ENCODE peak calls at places on chromosome 13, in seven cellular contexts. One of them, this sample, is unnamed.

GRCh38 chr13:69677343-69677742 is 430.3 kb upstream of the ATXN8OS start:
- DNase-seq in cardiac muscle cell: no peak
- DNase-seq in ovary: no peak
- DNase-seq in Peyer's patch: no peak
- DNase-seq in body of pancreas: no peak
- DNase-seq in tibial artery: no peak
- DNase-seq in breast epithelium: no peak
- DNase-seq in this sample: no peak

GRCh38 chr13:59247166-59247565 is 916.6 kb downstream of the DIAPH3 start:
- DNase-seq in cardiac muscle cell: no peak
- DNase-seq in ovary: no peak
- DNase-seq in Peyer's patch: no peak
- DNase-seq in body of pancreas: peak; percentile 55
- DNase-seq in tibial artery: no peak
- DNase-seq in breast epithelium: no peak
- DNase-seq in this sample: no peak

GRCh38 chr13:99124695-99125334 is 75.8 kb upstream of the UBAC2 start:
- DNase-seq in cardiac muscle cell: no peak
- DNase-seq in ovary: no peak
- DNase-seq in Peyer's patch: no peak
- DNase-seq in body of pancreas: no peak
- DNase-seq in tibial artery: no peak
- DNase-seq in breast epithelium: no peak
- DNase-seq in this sample: peak; percentile 64

GRCh38 chr13:95571941-95572340 is 19.4 kb downstream of the CLDN10 start:
- DNase-seq in cardiac muscle cell: no peak
- DNase-seq in ovary: no peak
- DNase-seq in Peyer's patch: no peak
- DNase-seq in body of pancreas: no peak
- DNase-seq in tibial artery: no peak
- DNase-seq in breast epithelium: no peak
- DNase-seq in this sample: no peak

GRCh38 chr13:24500977-24501376 is 11.6 kb downstream of the PARP4 start:
- DNase-seq in cardiac muscle cell: no peak
- DNase-seq in ovary: no peak
- DNase-seq in Peyer's patch: no peak
- DNase-seq in body of pancreas: no peak
- DNase-seq in tibial artery: no peak
- DNase-seq in breast epithelium: no peak
- DNase-seq in this sample: peak; percentile 45

GRCh38 chr13:112771139-112771876 is 81.5 kb downstream of the ATP11A start:
- DNase-seq in cardiac muscle cell: peak; percentile 27
- DNase-seq in ovary: no peak
- DNase-seq in Peyer's patch: no peak
- DNase-seq in body of pancreas: no peak
- DNase-seq in tibial artery: no peak
- DNase-seq in breast epithelium: no peak
- DNase-seq in this sample: no peak

GRCh38 chr13:54305377-54305776 is 1276.8 kb downstream of the OLFM4 start:
- DNase-seq in cardiac muscle cell: no peak
- DNase-seq in ovary: no peak
- DNase-seq in Peyer's patch: no peak
- DNase-seq in body of pancreas: no peak
- DNase-seq in tibial artery: no peak
- DNase-seq in breast epithelium: no peak
- DNase-seq in this sample: no peak

GRCh38 chr13:98348476-98348875 is 171.4 kb upstream of the RNF113B start:
- DNase-seq in cardiac muscle cell: no peak
- DNase-seq in ovary: no peak
- DNase-seq in Peyer's patch: no peak
- DNase-seq in body of pancreas: no peak
- DNase-seq in tibial artery: no peak
- DNase-seq in breast epithelium: no peak
- DNase-seq in this sample: no peak

GRCh38 chr13:111881700-111882099 is 185.2 kb upstream of the SOX1 start:
- DNase-seq in cardiac muscle cell: no peak
- DNase-seq in ovary: no peak
- DNase-seq in Peyer's patch: peak; percentile 3
- DNase-seq in body of pancreas: no peak
- DNase-seq in tibial artery: no peak
- DNase-seq in breast epithelium: no peak
- DNase-seq in this sample: no peak

GRCh38 chr13:45393941-45394570 is 24.1 kb downstream of the SLC25A30 start:
- DNase-seq in cardiac muscle cell: peak; percentile 67
- DNase-seq in ovary: no peak
- DNase-seq in Peyer's patch: no peak
- DNase-seq in body of pancreas: peak; percentile 71
- DNase-seq in tibial artery: no peak
- DNase-seq in breast epithelium: no peak
- DNase-seq in this sample: peak; percentile 80

GRCh38 chr13:47064381-47064780 is 167.5 kb upstream of the HTR2A start:
- DNase-seq in cardiac muscle cell: no peak
- DNase-seq in ovary: no peak
- DNase-seq in Peyer's patch: no peak
- DNase-seq in body of pancreas: no peak
- DNase-seq in tibial artery: no peak
- DNase-seq in breast epithelium: no peak
- DNase-seq in this sample: no peak

GRCh38 chr13:78413887-78414553 is 189.3 kb downstream of the POU4F1 start:
- DNase-seq in cardiac muscle cell: no peak
- DNase-seq in ovary: no peak
- DNase-seq in Peyer's patch: no peak
- DNase-seq in body of pancreas: no peak
- DNase-seq in tibial artery: no peak
- DNase-seq in breast epithelium: no peak
- DNase-seq in this sample: no peak

GRCh38 chr13:47457631-47458030 is 543.4 kb downstream of the SUCLA2 start:
- DNase-seq in cardiac muscle cell: no peak
- DNase-seq in ovary: no peak
- DNase-seq in Peyer's patch: no peak
- DNase-seq in body of pancreas: no peak
- DNase-seq in tibial artery: no peak
- DNase-seq in breast epithelium: no peak
- DNase-seq in this sample: peak; percentile 9

GRCh38 chr13:35475131-35475959 is 1.1 kb downstream of the MAB21L1 start:
- DNase-seq in cardiac muscle cell: peak; percentile 39
- DNase-seq in ovary: peak; percentile 69
- DNase-seq in Peyer's patch: no peak
- DNase-seq in body of pancreas: no peak
- DNase-seq in tibial artery: peak; percentile 79
- DNase-seq in breast epithelium: no peak
- DNase-seq in this sample: no peak

GRCh38 chr13:91292630-91293221 is 54.8 kb upstream of the MIR17HG start:
- DNase-seq in cardiac muscle cell: no peak
- DNase-seq in ovary: no peak
- DNase-seq in Peyer's patch: no peak
- DNase-seq in body of pancreas: no peak
- DNase-seq in tibial artery: no peak
- DNase-seq in breast epithelium: no peak
- DNase-seq in this sample: no peak

GRCh38 chr13:113064534-113065405 is 40.8 kb upstream of the F7 start:
- DNase-seq in cardiac muscle cell: no peak
- DNase-seq in ovary: no peak
- DNase-seq in Peyer's patch: no peak
- DNase-seq in body of pancreas: no peak
- DNase-seq in tibial artery: no peak
- DNase-seq in breast epithelium: no peak
- DNase-seq in this sample: peak; percentile 41

GRCh38 chr13:65414187-65414586 is 1815.9 kb downstream of the PCDH9 start:
- DNase-seq in cardiac muscle cell: no peak
- DNase-seq in ovary: no peak
- DNase-seq in Peyer's patch: no peak
- DNase-seq in body of pancreas: no peak
- DNase-seq in tibial artery: no peak
- DNase-seq in breast epithelium: no peak
- DNase-seq in this sample: no peak

GRCh38 chr13:78121459-78122348 is 203.1 kb upstream of the EDNRB start:
- DNase-seq in cardiac muscle cell: peak; percentile 66
- DNase-seq in ovary: no peak
- DNase-seq in Peyer's patch: peak; percentile 19
- DNase-seq in body of pancreas: peak; percentile 52
- DNase-seq in tibial artery: no peak
- DNase-seq in breast epithelium: no peak
- DNase-seq in this sample: peak; percentile 34

GRCh38 chr13:19057588-19058340 is 123.9 kb downstream of the TUBA3C start:
- DNase-seq in cardiac muscle cell: no peak
- DNase-seq in ovary: no peak
- DNase-seq in Peyer's patch: no peak
- DNase-seq in body of pancreas: no peak
- DNase-seq in tibial artery: no peak
- DNase-seq in breast epithelium: no peak
- DNase-seq in this sample: no peak

GRCh38 chr13:39779337-39780270 is 124.1 kb downstream of the COG6 start:
- DNase-seq in cardiac muscle cell: no peak
- DNase-seq in ovary: no peak
- DNase-seq in Peyer's patch: peak; percentile 55
- DNase-seq in body of pancreas: no peak
- DNase-seq in tibial artery: no peak
- DNase-seq in breast epithelium: no peak
- DNase-seq in this sample: no peak

GRCh38 chr13:86464193-86464592 is 665.0 kb upstream of the SLITRK6 start:
- DNase-seq in cardiac muscle cell: no peak
- DNase-seq in ovary: no peak
- DNase-seq in Peyer's patch: no peak
- DNase-seq in body of pancreas: no peak
- DNase-seq in tibial artery: no peak
- DNase-seq in breast epithelium: no peak
- DNase-seq in this sample: peak; percentile 2
- TF ChIP-seq CTCF in cardiac muscle cell: no peak
- TF ChIP-seq CTCF in ovary: no peak
- TF ChIP-seq CTCF in Peyer's patch: no peak
- TF ChIP-seq CTCF in body of pancreas: no peak
- TF ChIP-seq CTCF in tibial artery: no peak
- TF ChIP-seq CTCF in breast epithelium: no peak
- TF ChIP-seq CTCF in this sample: no peak

DNA sequence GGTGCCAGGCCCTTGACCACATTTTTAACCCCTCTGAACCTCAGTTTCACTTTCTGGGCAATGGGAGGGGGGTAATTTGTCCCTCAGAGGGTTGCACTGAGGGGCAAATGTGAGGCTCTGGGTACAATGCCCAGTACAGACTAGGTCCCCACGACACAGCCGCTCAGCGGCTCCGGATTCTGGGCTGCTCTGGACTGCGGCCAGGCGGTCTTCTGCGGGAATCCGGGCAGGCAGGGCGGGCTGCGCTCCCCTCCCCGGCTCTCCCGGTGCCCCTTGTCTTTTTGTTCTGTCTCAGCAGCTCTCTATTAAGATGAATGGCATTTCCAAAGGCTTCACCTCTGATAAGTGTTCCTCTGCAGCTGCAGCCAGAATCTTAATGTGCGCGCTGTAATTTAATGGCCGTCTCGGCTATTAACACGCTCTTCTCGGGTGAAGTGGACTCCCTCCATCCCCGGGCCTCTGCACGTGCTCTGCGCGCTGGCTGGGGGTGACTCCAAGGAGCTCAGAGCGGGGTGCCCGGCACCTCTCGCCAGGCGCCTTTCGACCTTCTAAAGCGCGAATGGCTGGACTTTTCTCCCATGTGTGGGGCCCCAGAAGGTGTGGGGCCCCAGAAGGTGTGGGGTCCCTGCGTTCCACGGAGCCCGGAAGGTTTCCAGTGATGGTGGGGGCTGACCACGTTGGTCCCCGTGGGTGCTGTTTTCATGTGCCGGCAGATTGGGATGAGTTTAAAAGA is 3.5 kb upstream of the ALOX5AP start:
- DNase-seq in cardiac muscle cell: no peak
- DNase-seq in ovary: no peak
- DNase-seq in Peyer's patch: no peak
- DNase-seq in body of pancreas: peak; percentile 12
- DNase-seq in tibial artery: no peak
- DNase-seq in breast epithelium: no peak
- DNase-seq in this sample: no peak
- H3K27ac ChIP-seq in cardiac muscle cell: no peak overlapping the region
- H3K27ac ChIP-seq in ovary: no peak overlapping the region
- H3K27ac ChIP-seq in Peyer's patch: no peak overlapping the region
- H3K27ac ChIP-seq in body of pancreas: no peak overlapping the region
- H3K27ac ChIP-seq in tibial artery: no peak overlapping the region
- H3K27ac ChIP-seq in breast epithelium: no peak overlapping the region
- H3K27ac ChIP-seq in this sample: no peak overlapping the region

DNA sequence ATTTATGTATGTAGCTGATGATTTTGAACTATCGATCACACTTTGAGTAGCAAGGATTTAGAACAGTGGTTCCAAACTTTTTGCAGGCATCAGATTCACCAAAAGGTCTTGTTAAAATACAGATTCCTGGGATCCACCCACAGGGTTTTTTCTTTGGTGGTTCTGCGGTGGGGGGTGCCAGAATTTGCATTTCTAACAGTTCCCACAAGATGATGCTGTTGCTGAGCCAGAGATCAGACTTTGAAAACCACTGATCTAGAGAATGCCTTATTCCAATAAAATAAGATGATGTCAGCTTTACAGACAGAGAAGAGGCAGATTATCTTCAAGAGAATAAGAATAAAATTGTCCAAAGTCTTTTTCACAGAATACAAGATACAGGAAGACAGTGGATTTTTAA is 80.9 kb upstream of the SHISA2 start:
- DNase-seq in cardiac muscle cell: no peak
- DNase-seq in ovary: no peak
- DNase-seq in Peyer's patch: no peak
- DNase-seq in body of pancreas: no peak
- DNase-seq in tibial artery: no peak
- DNase-seq in breast epithelium: no peak
- DNase-seq in this sample: peak; percentile 3
- TF ChIP-seq CTCF in cardiac muscle cell: peak; percentile 30
- TF ChIP-seq CTCF in ovary: no peak
- TF ChIP-seq CTCF in Peyer's patch: no peak
- TF ChIP-seq CTCF in body of pancreas: no peak
- TF ChIP-seq CTCF in tibial artery: no peak
- TF ChIP-seq CTCF in breast epithelium: no peak
- TF ChIP-seq CTCF in this sample: peak; percentile 33

GRCh38 chr13:76683854-76684253 is 202.4 kb downstream of the KCTD12 start:
- DNase-seq in cardiac muscle cell: no peak
- DNase-seq in ovary: no peak
- DNase-seq in Peyer's patch: no peak
- DNase-seq in body of pancreas: no peak
- DNase-seq in tibial artery: no peak
- DNase-seq in breast epithelium: no peak
- DNase-seq in this sample: no peak
- H3K27ac ChIP-seq in cardiac muscle cell: no peak overlapping the region
- H3K27ac ChIP-seq in ovary: no peak overlapping the region
- H3K27ac ChIP-seq in Peyer's patch: no peak overlapping the region
- H3K27ac ChIP-seq in body of pancreas: no peak overlapping the region
- H3K27ac ChIP-seq in tibial artery: no peak overlapping the region
- H3K27ac ChIP-seq in breast epithelium: no peak overlapping the region
- H3K27ac ChIP-seq in this sample: no peak overlapping the region

GRCh38 chr13:94139393-94139995 is 340.0 kb downstream of the DCT start:
- DNase-seq in cardiac muscle cell: no peak
- DNase-seq in ovary: no peak
- DNase-seq in Peyer's patch: no peak
- DNase-seq in body of pancreas: no peak
- DNase-seq in tibial artery: no peak
- DNase-seq in breast epithelium: no peak
- DNase-seq in this sample: no peak

GRCh38 chr13:94140027-94140426 is 339.5 kb downstream of the DCT start:
- DNase-seq in cardiac muscle cell: no peak
- DNase-seq in ovary: no peak
- DNase-seq in Peyer's patch: no peak
- DNase-seq in body of pancreas: no peak
- DNase-seq in tibial artery: no peak
- DNase-seq in breast epithelium: no peak
- DNase-seq in this sample: no peak

GRCh38 chr13:94138831-94139230 is 340.7 kb downstream of the DCT start:
- DNase-seq in cardiac muscle cell: no peak
- DNase-seq in ovary: no peak
- DNase-seq in Peyer's patch: no peak
- DNase-seq in body of pancreas: no peak
- DNase-seq in tibial artery: no peak
- DNase-seq in breast epithelium: no peak
- DNase-seq in this sample: no peak

GRCh38 chr13:94143624-94144350 is 335.7 kb downstream of the DCT start:
- DNase-seq in cardiac muscle cell: no peak
- DNase-seq in ovary: no peak
- DNase-seq in Peyer's patch: no peak
- DNase-seq in body of pancreas: no peak
- DNase-seq in tibial artery: no peak
- DNase-seq in breast epithelium: no peak
- DNase-seq in this sample: no peak
- TF ChIP-seq CTCF in cardiac muscle cell: no peak
- TF ChIP-seq CTCF in ovary: no peak
- TF ChIP-seq CTCF in Peyer's patch: no peak
- TF ChIP-seq CTCF in body of pancreas: no peak
- TF ChIP-seq CTCF in tibial artery: no peak
- TF ChIP-seq CTCF in breast epithelium: no peak
- TF ChIP-seq CTCF in this sample: no peak

This sample was measured in RWPE1.